ENCODE peak calls at places on chromosome X, in five cellular contexts. One of them, this sample, is unnamed.

GRCh38 chrX:150700107-150700506 is 6.9 kb downstream of the MTMR1 start:
- DNase-seq in body of pancreas: no peak
- DNase-seq in hepatocyte: no peak
- DNase-seq in prostate gland: no peak
- DNase-seq in BE2C: no peak
- DNase-seq in this sample: no peak

GRCh38 chrX:139691843-139692505 is 16.0 kb downstream of the MCF2 start:
- DNase-seq in body of pancreas: no peak
- DNase-seq in hepatocyte: peak; percentile 5
- DNase-seq in prostate gland: no peak
- DNase-seq in BE2C: no peak
- DNase-seq in this sample: no peak

GRCh38 chrX:131724292-131724691 is 180.4 kb downstream of the OR13H1 start:
- DNase-seq in body of pancreas: no peak
- DNase-seq in hepatocyte: no peak
- DNase-seq in prostate gland: no peak
- DNase-seq in BE2C: no peak
- DNase-seq in this sample: no peak

GRCh38 chrX:17464196-17464595 is 89.2 kb downstream of the NHS start:
- DNase-seq in body of pancreas: no peak
- DNase-seq in hepatocyte: no peak
- DNase-seq in prostate gland: no peak
- DNase-seq in BE2C: no peak
- DNase-seq in this sample: peak; percentile 70

GRCh38 chrX:83916525-83916924 is 55.6 kb downstream of the CYLC1 start:
- DNase-seq in body of pancreas: no peak
- DNase-seq in hepatocyte: peak; percentile 32
- DNase-seq in prostate gland: no peak
- DNase-seq in BE2C: peak; percentile 9
- DNase-seq in this sample: peak; percentile 6

GRCh38 chrX:136694491-136695087 is 46.6 kb downstream of the CD40LG start:
- DNase-seq in body of pancreas: no peak
- DNase-seq in hepatocyte: peak; percentile 51
- DNase-seq in prostate gland: no peak
- DNase-seq in BE2C: peak; percentile 8
- DNase-seq in this sample: peak; percentile 40

GRCh38 chrX:96183843-96184242 is 500.8 kb upstream of the DIAPH2 start:
- DNase-seq in body of pancreas: no peak
- DNase-seq in hepatocyte: peak; percentile 11
- DNase-seq in prostate gland: no peak
- DNase-seq in BE2C: no peak
- DNase-seq in this sample: no peak

GRCh38 chrX:19514791-19515614 is at the start of gene MAP3K15:
- DNase-seq in body of pancreas: peak; percentile 38
- DNase-seq in hepatocyte: peak; percentile 39
- DNase-seq in prostate gland: no peak
- DNase-seq in BE2C: peak; percentile 49
- DNase-seq in this sample: no peak

GRCh38 chrX:129780441-129781105 is 824 bp downstream of the SASH3 start:
- DNase-seq in body of pancreas: no peak
- DNase-seq in hepatocyte: no peak
- DNase-seq in prostate gland: no peak
- DNase-seq in BE2C: no peak
- DNase-seq in this sample: no peak

GRCh38 chrX:13123857-13124345 is 79.5 kb upstream of the FAM9C start:
- DNase-seq in body of pancreas: no peak
- DNase-seq in hepatocyte: no peak
- DNase-seq in prostate gland: no peak
- DNase-seq in BE2C: no peak
- DNase-seq in this sample: peak; percentile 18

GRCh38 chrX:73262991-73263390 is 48.3 kb upstream of the NAP1L2 start:
- DNase-seq in body of pancreas: no peak
- DNase-seq in hepatocyte: no peak
- DNase-seq in prostate gland: no peak
- DNase-seq in BE2C: no peak
- DNase-seq in this sample: no peak

GRCh38 chrX:20547649-20548051 is 280.9 kb upstream of the RPS6KA3 start:
- DNase-seq in body of pancreas: peak; percentile 11
- DNase-seq in hepatocyte: peak; percentile 50
- DNase-seq in prostate gland: peak; percentile 4
- DNase-seq in BE2C: no peak
- DNase-seq in this sample: peak; percentile 1

GRCh38 chrX:144637731-144638130 is 609.6 kb upstream of the SPANXN1 start:
- DNase-seq in body of pancreas: no peak
- DNase-seq in hepatocyte: no peak
- DNase-seq in prostate gland: no peak
- DNase-seq in BE2C: no peak
- DNase-seq in this sample: no peak

GRCh38 chrX:115616943-115617563 is 56.1 kb downstream of the PLS3 start:
- DNase-seq in body of pancreas: no peak
- DNase-seq in hepatocyte: peak; percentile 10
- DNase-seq in prostate gland: no peak
- DNase-seq in BE2C: no peak
- DNase-seq in this sample: peak; percentile 74

GRCh38 chrX:11188664-11189063 is 77.5 kb downstream of the HCCS start:
- DNase-seq in body of pancreas: no peak
- DNase-seq in hepatocyte: no peak
- DNase-seq in prostate gland: no peak
- DNase-seq in BE2C: no peak
- DNase-seq in this sample: peak; percentile 70

GRCh38 chrX:17680732-17681413 is 56.4 kb upstream of the SCML1 start:
- DNase-seq in body of pancreas: no peak
- DNase-seq in hepatocyte: no peak
- DNase-seq in prostate gland: no peak
- DNase-seq in BE2C: no peak
- DNase-seq in this sample: peak; percentile 60

GRCh38 chrX:19839770-19840254 is 47.6 kb downstream of the SH3KBP1 start:
- DNase-seq in body of pancreas: no peak
- DNase-seq in hepatocyte: no peak
- DNase-seq in prostate gland: no peak
- DNase-seq in BE2C: no peak
- DNase-seq in this sample: no peak

GRCh38 chrX:16465081-16465876 is 184.7 kb upstream of the S100G start:
- DNase-seq in body of pancreas: no peak
- DNase-seq in hepatocyte: no peak
- DNase-seq in prostate gland: no peak
- DNase-seq in BE2C: no peak
- DNase-seq in this sample: no peak

GRCh38 chrX:77938083-77938482 is 27.6 kb downstream of the ATP7A start:
- DNase-seq in body of pancreas: no peak
- DNase-seq in hepatocyte: no peak
- DNase-seq in prostate gland: no peak
- DNase-seq in BE2C: no peak
- DNase-seq in this sample: no peak

GRCh38 chrX:135975421-135975820 is 1.6 kb upstream of the MMGT1 start:
- DNase-seq in body of pancreas: no peak
- DNase-seq in hepatocyte: no peak
- DNase-seq in prostate gland: no peak
- DNase-seq in BE2C: no peak
- DNase-seq in this sample: no peak

GRCh38 chrX:148928803-148929202 is 428.4 kb downstream of the AFF2 start:
- DNase-seq in body of pancreas: no peak
- DNase-seq in hepatocyte: no peak
- DNase-seq in prostate gland: no peak
- DNase-seq in BE2C: no peak
- DNase-seq in this sample: no peak

GRCh38 chrX:148228521-148228920 is 247.4 kb downstream of the FMR1NB start:
- DNase-seq in body of pancreas: no peak
- DNase-seq in hepatocyte: no peak
- DNase-seq in prostate gland: no peak
- DNase-seq in BE2C: no peak
- DNase-seq in this sample: no peak

GRCh38 chrX:30618160-30618765 is 35.0 kb upstream of the GK start:
- DNase-seq in body of pancreas: no peak
- DNase-seq in hepatocyte: no peak
- DNase-seq in prostate gland: no peak
- DNase-seq in BE2C: no peak
- DNase-seq in this sample: no peak

GRCh38 chrX:119983494-119983893 is 39.9 kb upstream of the NKAP start:
- DNase-seq in body of pancreas: no peak
- DNase-seq in hepatocyte: no peak
- DNase-seq in prostate gland: no peak
- DNase-seq in BE2C: no peak
- DNase-seq in this sample: no peak

GRCh38 chrX:123728554-123728953 is 4.3 kb downstream of the THOC2 start:
- DNase-seq in body of pancreas: no peak
- DNase-seq in hepatocyte: no peak
- DNase-seq in prostate gland: no peak
- DNase-seq in BE2C: no peak
- DNase-seq in this sample: no peak

GRCh38 chrX:123736333-123736921 is 3.6 kb upstream of the THOC2 start:
- DNase-seq in body of pancreas: no peak
- DNase-seq in hepatocyte: peak; percentile 44
- DNase-seq in prostate gland: no peak
- DNase-seq in BE2C: peak; percentile 41
- DNase-seq in this sample: peak; percentile 91

GRCh38 chrX:123731987-123732678 is 719 bp downstream of the THOC2 start:
- DNase-seq in body of pancreas: peak; percentile 2
- DNase-seq in hepatocyte: peak; percentile 41
- DNase-seq in prostate gland: no peak
- DNase-seq in BE2C: peak; percentile 13
- DNase-seq in this sample: no peak

GRCh38 chrX:123731258-123731986 is 1.4 kb downstream of the THOC2 start:
- DNase-seq in body of pancreas: no peak
- DNase-seq in hepatocyte: peak; percentile 16
- DNase-seq in prostate gland: no peak
- DNase-seq in BE2C: peak; percentile 21
- DNase-seq in this sample: no peak

DNA sequence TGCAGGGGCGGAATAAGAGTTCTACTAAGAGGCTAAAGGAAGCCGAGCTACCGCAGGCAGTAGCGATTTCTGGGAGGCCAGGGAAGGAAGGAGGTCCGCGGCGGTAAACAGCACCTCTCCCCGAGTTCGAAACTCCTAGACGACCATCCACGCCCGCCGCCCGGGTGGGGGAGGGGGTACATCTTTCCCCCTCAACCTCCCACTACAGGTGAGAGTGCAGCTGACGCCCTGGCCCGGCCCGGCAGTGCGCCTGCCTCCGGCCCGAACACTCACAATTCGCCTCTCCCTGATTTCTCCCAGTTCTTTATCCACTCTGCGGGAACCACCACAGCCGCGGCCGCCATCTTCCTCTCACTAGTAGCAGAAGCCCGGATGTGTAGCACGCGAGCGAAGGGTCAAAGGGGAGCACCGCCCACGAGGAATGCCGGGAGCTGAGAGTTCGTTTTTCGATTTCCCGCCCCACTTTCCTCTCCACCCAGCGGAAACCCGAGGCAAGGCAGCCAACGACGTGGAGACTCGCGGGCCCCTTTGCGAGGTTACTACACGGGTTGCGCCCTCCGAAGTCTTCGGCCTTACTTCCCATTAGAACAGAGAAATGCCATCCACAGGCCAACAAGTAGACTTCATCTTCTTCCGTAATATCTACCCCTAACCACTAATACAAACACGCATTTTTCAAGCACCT is at the start of gene THOC2:
- DNase-seq in body of pancreas: peak; percentile 87
- DNase-seq in hepatocyte: peak; percentile 90
- DNase-seq in prostate gland: peak; percentile 69
- DNase-seq in BE2C: peak; percentile 87
- DNase-seq in this sample: peak; percentile 78
- TF ChIP-seq CTCF in body of pancreas: peak; percentile 50
- TF ChIP-seq CTCF in hepatocyte: no peak
- TF ChIP-seq CTCF in prostate gland: peak; percentile 43
- TF ChIP-seq CTCF in BE2C: peak; percentile 39
- TF ChIP-seq CTCF in this sample: peak; percentile 50

GRCh38 chrX:9566150-9566621 is 101.3 kb downstream of the TBL1X start:
- DNase-seq in body of pancreas: peak; percentile 68
- DNase-seq in hepatocyte: peak; percentile 28
- DNase-seq in prostate gland: peak; percentile 34
- DNase-seq in BE2C: no peak
- DNase-seq in this sample: peak; percentile 76
- TF ChIP-seq CTCF in body of pancreas: no peak
- TF ChIP-seq CTCF in hepatocyte: no peak
- TF ChIP-seq CTCF in prostate gland: no peak
- TF ChIP-seq CTCF in BE2C: no peak
- TF ChIP-seq CTCF in this sample: peak; percentile 51

GRCh38 chrX:41591906-41592305 is 96.9 kb upstream of the GPR34 start:
- DNase-seq in body of pancreas: no peak
- DNase-seq in hepatocyte: no peak
- DNase-seq in prostate gland: no peak
- DNase-seq in BE2C: no peak
- DNase-seq in this sample: no peak

GRCh38 chrX:41589634-41590270 is 99.0 kb upstream of the GPR34 start:
- DNase-seq in body of pancreas: no peak
- DNase-seq in hepatocyte: peak; percentile 13
- DNase-seq in prostate gland: no peak
- DNase-seq in BE2C: no peak
- DNase-seq in this sample: peak; percentile 13

GRCh38 chrX:41594634-41595033 is 94.1 kb upstream of the GPR34 start:
- DNase-seq in body of pancreas: peak; percentile 9
- DNase-seq in hepatocyte: no peak
- DNase-seq in prostate gland: no peak
- DNase-seq in BE2C: no peak
- DNase-seq in this sample: no peak

GRCh38 chrX:41588271-41588670 is 100.5 kb upstream of the GPR34 start:
- DNase-seq in body of pancreas: no peak
- DNase-seq in hepatocyte: no peak
- DNase-seq in prostate gland: no peak
- DNase-seq in BE2C: peak; percentile 14
- DNase-seq in this sample: no peak

DNA sequence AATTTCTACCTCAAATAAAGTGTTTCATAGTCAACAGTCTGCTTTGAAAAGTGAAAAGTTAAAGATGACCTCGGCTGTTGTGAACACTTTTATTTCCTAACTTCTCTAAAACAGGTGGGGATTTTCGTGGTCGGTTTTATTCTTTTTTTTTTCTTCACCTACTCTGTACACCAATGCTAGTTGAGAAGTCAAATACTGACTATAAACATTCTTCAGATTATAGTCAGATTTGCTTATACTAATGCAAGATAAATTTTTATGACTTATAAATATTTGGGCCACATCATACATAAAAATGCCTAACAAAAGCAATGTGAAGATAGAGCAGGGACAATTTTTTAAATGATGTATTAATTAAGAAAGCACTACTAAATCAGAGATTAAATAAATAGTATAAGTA is 98.1 kb upstream of the GPR34 start:
- DNase-seq in body of pancreas: no peak
- DNase-seq in hepatocyte: no peak
- DNase-seq in prostate gland: no peak
- DNase-seq in BE2C: no peak
- DNase-seq in this sample: no peak
- TF ChIP-seq CTCF in body of pancreas: no peak
- TF ChIP-seq CTCF in hepatocyte: no peak
- TF ChIP-seq CTCF in prostate gland: no peak
- TF ChIP-seq CTCF in BE2C: no peak
- TF ChIP-seq CTCF in this sample: no peak

DNA sequence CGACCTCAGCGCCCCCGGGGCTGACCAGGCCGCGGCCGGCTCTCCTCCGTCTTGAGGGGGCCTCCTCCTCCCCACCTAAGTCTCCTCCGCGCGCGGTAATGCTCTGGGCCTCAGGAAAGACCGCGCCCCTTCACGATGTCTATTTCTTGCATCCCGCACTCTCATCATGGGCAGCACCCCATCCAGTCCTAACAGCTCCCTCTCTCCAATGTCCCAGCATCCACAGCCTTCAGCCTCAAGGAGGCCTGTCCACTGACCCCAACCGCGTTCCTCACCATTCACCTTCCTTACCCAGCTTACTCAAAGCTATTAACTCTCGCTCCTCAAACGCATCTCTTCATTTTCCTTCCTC is 77.5 kb downstream of the MAGED4 start:
- DNase-seq in body of pancreas: no peak
- DNase-seq in hepatocyte: no peak
- DNase-seq in prostate gland: no peak
- DNase-seq in BE2C: no peak
- DNase-seq in this sample: no peak
- TF ChIP-seq CTCF in body of pancreas: no peak
- TF ChIP-seq CTCF in hepatocyte: no peak
- TF ChIP-seq CTCF in prostate gland: no peak
- TF ChIP-seq CTCF in BE2C: no peak
- TF ChIP-seq CTCF in this sample: no peak

This sample was measured in HFFc6.